ENCODE peak calls at places on chromosomes 5 and 9, in eight cellular contexts. N, I, D, Y, A, J, G and X are unnamed samples.

GRCh38 chr9:125683486-125683885 is 23.5 kb downstream of the MAPKAP1 start:
- DNase-seq in A (no peak), G (no peak), J (no peak), D (peak), N (no peak), Y (no peak), I (peak), X (peak)

GRCh38 chr9:116756995-116757394 is 69.9 kb downstream of the TRIM32 start:
- DNase-seq in G (no peak), A (no peak), I (no peak), J (no peak), N (no peak), Y (no peak), D (no peak), X (no peak)

GRCh38 chr5:112174959-112175594 is 244.0 kb downstream of the EPB41L4A start:
- DNase-seq in I (peak), D (peak), N (peak), Y (no peak), A (no peak), J (peak), G (no peak), X (peak)

GRCh38 chr5:54628049-54628448 is 110.5 kb downstream of the SNX18 start:
- DNase-seq in J (no peak), D (no peak), G (no peak), N (no peak), Y (no peak), I (no peak), A (no peak), X (no peak)

GRCh38 chr9:82183181-82183860 is 194.7 kb downstream of the SPATA31D1 start:
- DNase-seq in D (no peak), Y (no peak), G (no peak), N (no peak), J (no peak), I (peak), A (no peak), X (no peak)

GRCh38 chr5:141650851-141651727 is at the start of gene FCHSD1:
- DNase-seq in N (peak), A (no peak), G (peak), J (peak), Y (no peak), D (peak), I (peak), X (peak)

GRCh38 chr9:32348289-32348688 is 36.2 kb upstream of the ACO1 start:
- DNase-seq in A (no peak), Y (no peak), D (no peak), I (no peak), J (no peak), G (no peak), N (no peak), X (no peak)

GRCh38 chr9:93238953-93239352 is 55.0 kb downstream of the WNK2 start:
- DNase-seq in G (no peak), N (no peak), A (no peak), J (no peak), I (no peak), D (no peak), Y (no peak), X (no peak)

GRCh38 chr9:137191691-137192447 is 3.4 kb downstream of the SSNA1 start:
- DNase-seq in J (no peak), A (no peak), Y (no peak), N (no peak), G (no peak), I (no peak), D (no peak), X (no peak)

GRCh38 chr9:134475051-134475790 is 149.0 kb downstream of the RXRA start:
- DNase-seq in I (peak), N (peak), J (no peak), A (peak), Y (peak), D (peak), G (peak), X (peak)

GRCh38 chr9:133682961-133683493 is 46.9 kb downstream of the DBH start:
- DNase-seq in I (no peak), Y (no peak), D (no peak), N (no peak), J (no peak), A (no peak), G (no peak), X (no peak)

GRCh38 chr5:178113141-178113787 is at the start of gene N4BP3:
- DNase-seq in D (peak), N (peak), I (peak), A (no peak), G (no peak), J (no peak), Y (no peak), X (peak)

GRCh38 chr9:122179690-122180074 is 20.0 kb downstream of the MORN5 start:
- DNase-seq in I (peak), N (no peak), Y (no peak), D (peak), A (no peak), G (no peak), J (no peak), X (no peak)

GRCh38 chr5:101878190-101878589 is 417.9 kb downstream of the SLCO4C1 start:
- DNase-seq in G (no peak), Y (no peak), D (no peak), I (no peak), A (no peak), N (no peak), J (no peak), X (no peak)

GRCh38 chr9:124257070-124257864 is 482 bp upstream of the NEK6 start:
- DNase-seq in N (no peak), I (peak), J (no peak), A (no peak), G (no peak), Y (no peak), D (no peak), X (no peak)

GRCh38 chr9:35481347-35481975 is 8.4 kb upstream of the RUSC2 start:
- DNase-seq in I (peak), G (peak), N (no peak), A (no peak), D (peak), Y (no peak), J (no peak), X (peak)

GRCh38 chr5:9932770-9933169 is 302.6 kb upstream of the TAS2R1 start:
- DNase-seq in N (no peak), I (peak), Y (peak), G (peak), D (peak), J (no peak), A (no peak), X (peak)

GRCh38 chr9:93629920-93630319 is 53.5 kb downstream of the PHF2 start:
- DNase-seq in D (no peak), I (no peak), A (no peak), G (no peak), Y (no peak), J (no peak), N (no peak), X (no peak)

GRCh38 chr9:92035687-92036410 is 79.4 kb downstream of the SPTLC1 start:
- DNase-seq in I (peak), G (peak), J (no peak), D (peak), A (peak), Y (peak), N (no peak), X (peak)

GRCh38 chr5:90861843-90862586 is 303.4 kb downstream of the ADGRV1 start:
- DNase-seq in A (no peak), Y (no peak), G (no peak), D (no peak), J (no peak), N (no peak), I (no peak), X (no peak)

GRCh38 chr9:5563886-5564285 is 53.6 kb downstream of the PDCD1LG2 start:
- DNase-seq in Y (no peak), I (no peak), D (peak), G (no peak), A (no peak), J (no peak), N (no peak), X (no peak)

GRCh38 chr5:10424124-10424731 is 17.5 kb upstream of the ROPN1L start:
- DNase-seq in G (no peak), Y (no peak), J (no peak), I (peak), A (no peak), D (peak), N (no peak), X (peak)

GRCh38 chr5:73764586-73764985 is 138.6 kb downstream of the ARHGEF28 start:
- DNase-seq in D (peak), G (no peak), N (no peak), A (peak), I (peak), J (no peak), Y (peak), X (peak)